ENCODE peak calls at places on chromosome 18, in ten cellular contexts. G is CD8-positive, alpha-beta T cell; A is MCF 10A; D is T-helper 1 cell; Z is ACHN; M is posterior vena cava; J is NCI-H1436; O is left lobe of liver; I is fibroblast of gingiva; N is activated CD4-positive, alpha-beta T cell treated with anti-CD3 and anti-CD28 coated beads, Interleukin-2, amount 10 ng/mL, durations not matched to agents 24 days and 14 days. B is an unnamed sample.

GRCh38 chr18:2535419-2535910 is 35.8 kb downstream of the METTL4 start:
- DNase-seq in G (no peak), A (no peak), D (no peak), Z (no peak), M (no peak), J (no peak), O (no peak), I (no peak), N (no peak), B (no peak)

GRCh38 chr18:33665630-33666029 is 87.6 kb downstream of the ASXL3 start:
- DNase-seq in G (no peak), A (no peak), D (no peak), Z (no peak), M (no peak), J (no peak), O (no peak), I (no peak), N (no peak), B (no peak)

GRCh38 chr18:55356815-55357214 is 231.2 kb downstream of the TCF4 start:
- DNase-seq in G (no peak), A (no peak), D (no peak), Z (no peak), M (no peak), J (no peak), O (no peak), I (no peak), N (no peak), B (no peak)

GRCh38 chr18:63887424-63887823 is at the start of gene SERPINB2:
- DNase-seq in G (no peak), A (peak; percentile 24), D (no peak), Z (no peak), M (no peak), J (no peak), O (no peak), I (no peak), N (peak; percentile 2), B (no peak)

GRCh38 chr18:44771957-44772917 is 91.5 kb downstream of the SETBP1 start:
- DNase-seq in G (no peak), A (no peak), D (no peak), Z (no peak), M (peak; percentile 79), J (no peak), O (peak; percentile 75), I (peak; percentile 46), N (no peak), B (no peak)

GRCh38 chr18:9039441-9039950 is 63.0 kb upstream of the NDUFV2 start:
- DNase-seq in G (no peak), A (no peak), D (no peak), Z (no peak), M (no peak), J (no peak), O (no peak), I (no peak), N (no peak), B (no peak)

GRCh38 chr18:73950116-73950705 is 197.4 kb downstream of the FBXO15 start:
- DNase-seq in G (no peak), A (no peak), D (no peak), Z (no peak), M (no peak), J (no peak), O (no peak), I (no peak), N (no peak), B (no peak)

GRCh38 chr18:48575301-48575657 is 36.4 kb downstream of the CTIF start:
- DNase-seq in G (no peak), A (no peak), D (no peak), Z (no peak), M (no peak), J (no peak), O (no peak), I (no peak), N (no peak), B (no peak)

GRCh38 chr18:46413684-46414083 is 243.3 kb downstream of the LOXHD1 start:
- DNase-seq in G (no peak), A (no peak), D (no peak), Z (no peak), M (no peak), J (no peak), O (no peak), I (no peak), N (no peak), B (no peak)

GRCh38 chr18:69947361-69948106 is at the start of gene CD226:
- DNase-seq in G (no peak), A (no peak), D (no peak), Z (no peak), M (no peak), J (no peak), O (no peak), I (no peak), N (peak; percentile 85), B (no peak)

GRCh38 chr18:11654736-11655604 is 34.1 kb upstream of the GNAL start:
- DNase-seq in G (no peak), A (peak; percentile 67), D (no peak), Z (peak; percentile 40), M (no peak), J (no peak), O (no peak), I (no peak), N (peak; percentile 81), B (peak; percentile 87)

GRCh38 chr18:76757925-76758324 is 64.4 kb upstream of the ZNF236 start:
- DNase-seq in G (no peak), A (no peak), D (no peak), Z (no peak), M (peak; percentile 74), J (no peak), O (no peak), I (no peak), N (no peak), B (no peak)

B was measured in mesenteric fat pad.